ENCODE peak calls at places on chromosomes 3 and 15, in six cellular contexts. L is K562, O is GM12878, P is HepG2, R is A549, B is endothelial cell of umbilical vein. Z is an unnamed sample.

GRCh38 chr3:10401990-10402761 is 81.3 kb upstream of the SEC13 start:
- DNase-seq in P (no peak), R (no peak), B (no peak), L (no peak), O (no peak), Z (no peak)

GRCh38 chr3:113847243-113847642 is 8.7 kb downstream of the GRAMD1C start:
- DNase-seq in L (no peak), O (no peak), R (no peak), B (no peak), P (no peak), Z (no peak)

GRCh38 chr15:100650685-100651084 is 48.3 kb downstream of the ASB7 start:
- DNase-seq in P (no peak), O (no peak), L (peak), R (peak), B (no peak), Z (no peak)

GRCh38 chr3:11530153-11530721 is 113.5 kb downstream of the VGLL4 start:
- DNase-seq in R (no peak), P (peak), B (no peak), O (no peak), L (no peak), Z (no peak)

GRCh38 chr15:65212097-65212496 is 824 bp upstream of the CILP start:
- DNase-seq in L (peak), P (peak), R (peak), B (no peak), O (no peak), Z (peak)

GRCh38 chr15:56752986-56753385 is 19.7 kb upstream of the ZNF280D start:
- DNase-seq in R (no peak), O (no peak), L (no peak), B (no peak), P (no peak), Z (no peak)

GRCh38 chr15:68471552-68471951 is 39.6 kb upstream of the ITGA11 start:
- DNase-seq in P (no peak), O (no peak), R (no peak), L (no peak), B (no peak), Z (no peak)

GRCh38 chr3:129563332-129563731 is 20.4 kb downstream of the H1-8 start:
- DNase-seq in O (no peak), L (no peak), B (no peak), R (no peak), P (no peak), Z (no peak)

GRCh38 chr3:53944019-53944418 is 52.4 kb upstream of the SELENOK start:
- DNase-seq in O (no peak), B (no peak), L (no peak), R (no peak), P (no peak), Z (no peak)

GRCh38 chr3:56775356-56775914 is 26.3 kb downstream of the ARHGEF3 start:
- DNase-seq in B (no peak), O (no peak), L (no peak), R (no peak), P (no peak), Z (no peak)

GRCh38 chr3:27560484-27561056 is 76.4 kb upstream of the SLC4A7 start:
- DNase-seq in P (no peak), R (no peak), B (no peak), O (no peak), L (no peak), Z (peak)

GRCh38 chr15:26051771-26052685 is 188.9 kb upstream of the ATP10A start:
- DNase-seq in R (no peak), L (no peak), B (no peak), O (no peak), P (no peak), Z (no peak)

GRCh38 chr3:128074851-128075515 is 22.7 kb downstream of the SEC61A1 start:
- DNase-seq in B (no peak), R (no peak), P (no peak), O (no peak), L (no peak), Z (no peak)

GRCh38 chr3:64995857-64996564 is 308.2 kb upstream of the ADAMTS9 start:
- DNase-seq in P (peak), L (no peak), B (peak), R (no peak), O (no peak), Z (no peak)

GRCh38 chr3:183260167-183260904 is 7.3 kb downstream of the B3GNT5 start:
- DNase-seq in O (no peak), B (no peak), R (no peak), P (no peak), L (no peak), Z (peak)

GRCh38 chr3:13112521-13113345 is 39.5 kb upstream of the IQSEC1 start:
- DNase-seq in R (no peak), P (no peak), L (no peak), B (no peak), O (no peak), Z (no peak)

GRCh38 chr15:23855260-23855659 is 168.2 kb upstream of the NDN start:
- DNase-seq in P (no peak), R (no peak), O (no peak), B (no peak), L (no peak), Z (no peak)

GRCh38 chr3:188695251-188695650 is 476.5 kb upstream of the TPRG1 start:
- DNase-seq in P (no peak), B (peak), L (no peak), O (no peak), R (no peak), Z (no peak)

GRCh38 chr3:122794779-122795673 is at the start of gene SLC49A4:
- DNase-seq in P (peak), R (peak), B (peak), O (peak), L (peak), Z (peak)

GRCh38 chr15:47551079-47551478 is 166.2 kb upstream of the SEMA6D start:
- DNase-seq in P (no peak), O (no peak), B (peak), L (no peak), R (no peak), Z (no peak)

GRCh38 chr3:43729707-43730399 is 39.1 kb downstream of the ABHD5 start:
- DNase-seq in R (no peak), B (no peak), O (no peak), P (no peak), L (no peak), Z (no peak)

GRCh38 chr3:191244242-191244867 is 45.3 kb downstream of the OSTN start:
- DNase-seq in L (peak), B (peak), R (no peak), P (peak), O (no peak), Z (no peak)

GRCh38 chr15:76565366-76565765 is 228.8 kb downstream of the ISL2 start:
- DNase-seq in B (no peak), R (no peak), P (no peak), O (no peak), L (no peak), Z (no peak)

GRCh38 chr3:45929042-45929679 is 14.1 kb upstream of the CXCR6 start:
- DNase-seq in O (no peak), P (peak), B (peak), L (peak), R (peak), Z (peak)

GRCh38 chr3:51340311-51340829 is 44.7 kb upstream of the MANF start:
- DNase-seq in B (peak), R (peak), P (peak), O (no peak), L (no peak), Z (peak)

GRCh38 chr15:67303490-67304363 is 49.1 kb downstream of the IQCH start:
- DNase-seq in L (peak), P (peak), R (peak), O (peak), B (peak), Z (peak)

GRCh38 chr15:37995461-37996347 is 61.3 kb downstream of the TMCO5A start:
- DNase-seq in P (peak), B (peak), O (peak), L (no peak), R (no peak), Z (peak)

GRCh38 chr15:33226559-33227181 is 32.2 kb upstream of the FMN1 start:
- DNase-seq in B (peak), P (no peak), O (peak), R (peak), L (no peak), Z (peak)

GRCh38 chr15:22265056-22265945 is 185.0 kb downstream of the OR4M2 start:
- DNase-seq in B (no peak), L (no peak), O (no peak), P (no peak), R (no peak), Z (no peak)

GRCh38 chr3:33440328-33440577 is at the start of gene UBP1:
- DNase-seq in O (no peak), P (no peak), L (no peak), B (no peak), R (no peak), Z (no peak)

DNA sequence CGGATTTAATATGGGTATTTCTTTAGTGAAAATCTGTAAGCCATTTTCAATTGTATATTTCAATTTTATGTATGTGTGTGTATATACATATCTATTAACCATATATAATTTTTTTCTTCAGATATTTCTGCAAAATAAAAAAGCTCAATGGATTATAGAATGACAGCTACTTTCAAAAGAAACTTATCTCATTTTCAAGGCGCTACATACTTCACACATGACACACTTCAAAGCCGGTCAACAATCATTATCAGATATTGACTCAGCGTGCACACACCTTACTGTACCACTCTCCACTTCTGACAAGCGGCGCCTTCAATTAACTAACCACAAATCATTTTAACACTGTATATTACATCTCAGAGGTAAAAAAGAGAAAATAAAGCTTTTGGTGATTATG is 39.6 kb downstream of the ATP13A3 start:
- DNase-seq in L (peak), R (no peak), P (peak), B (no peak), O (no peak), Z (no peak)
- TF ChIP-seq CTCF in L (no peak), R (no peak), P (no peak), B (no peak), O (no peak), Z (no peak)

GRCh38 chr3:116614795-116615362 is 94.7 kb upstream of the TUSC7 start:
- DNase-seq in P (peak), O (no peak), L (no peak), B (no peak), R (peak), Z (peak)
- TF ChIP-seq MYC in P (no peak), O (no peak), L (no peak), B (no peak), R (no peak), Z (no peak)

GRCh38 chr3:100708989-100709839 is at the start of gene TFG:
- DNase-seq in P (peak), L (peak), R (peak), B (peak), O (peak), Z (peak)

GRCh38 chr3:100709840-100710235 is 544 bp downstream of the TFG start:
- DNase-seq in R (peak), P (no peak), B (no peak), L (peak), O (no peak), Z (peak)

GRCh38 chr3:100708644-100708988 is 678 bp upstream of the TFG start:
- DNase-seq in P (peak), B (peak), O (no peak), R (no peak), L (no peak), Z (no peak)

GRCh38 chr3:100706365-100706764 is 2.9 kb upstream of the TFG start:
- DNase-seq in R (no peak), L (no peak), P (no peak), B (no peak), O (no peak), Z (no peak)

GRCh38 chr3:100710355-100711198 is 1.3 kb downstream of the TFG start:
- DNase-seq in L (peak), P (peak), B (peak), O (peak), R (peak), Z (peak)
- TF ChIP-seq CTCF in L (peak), P (peak), B (peak), O (peak), R (peak), Z (no peak)

DNA sequence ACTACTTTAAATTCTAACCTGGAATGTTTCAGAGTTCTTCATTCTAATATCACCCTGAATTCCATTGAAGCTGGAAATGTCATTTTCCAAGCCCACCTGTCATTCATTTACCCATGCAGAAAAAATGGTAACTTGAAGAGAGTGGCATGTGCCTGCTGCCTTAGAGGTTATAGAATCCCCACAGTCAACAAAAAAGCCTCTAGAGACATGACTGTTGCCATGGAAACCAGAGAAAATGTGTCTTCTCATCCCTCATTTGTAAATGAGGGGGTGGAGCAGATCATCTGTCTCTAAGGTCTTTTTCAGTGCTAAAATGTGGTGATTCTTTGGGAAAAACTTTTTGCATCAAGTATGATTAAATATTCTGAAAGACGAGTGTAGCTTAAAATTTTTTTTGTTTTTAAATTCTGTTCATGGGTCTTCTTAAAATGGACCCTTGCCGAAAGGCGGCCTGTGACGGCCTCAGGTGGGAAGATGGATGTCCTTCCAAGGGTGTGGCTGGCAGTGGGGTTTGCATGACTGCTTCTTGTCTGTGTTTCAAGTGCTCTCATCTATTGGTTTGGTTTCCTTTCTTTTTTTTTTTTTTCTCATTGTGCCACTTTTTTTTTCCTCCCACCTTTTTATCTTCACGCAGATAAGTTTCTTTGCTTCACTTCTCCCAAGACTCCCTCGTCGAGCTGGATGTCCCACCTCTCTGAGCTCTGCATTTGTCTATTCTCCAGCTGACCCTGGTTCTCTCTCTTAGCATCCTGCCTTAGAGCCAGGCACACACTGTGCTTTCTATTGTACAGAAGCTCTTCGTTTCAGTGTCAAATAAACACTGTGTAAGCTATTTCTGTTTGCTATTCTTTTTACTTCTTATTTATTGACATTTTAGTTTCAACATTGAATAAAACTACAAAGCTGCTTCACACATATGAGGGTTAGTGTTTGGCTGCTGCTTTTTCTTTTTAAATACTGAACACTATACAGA is 23.0 kb downstream of the TPM1 start:
- DNase-seq in B (no peak), O (no peak), R (no peak), L (no peak), P (no peak), Z (no peak)
- TF ChIP-seq MYC in B (no peak), O (no peak), R (no peak), L (no peak), P (no peak), Z (no peak)

GRCh38 chr3:59308001-59308400 is 258.2 kb upstream of the CFAP20DC start:
- DNase-seq in B (no peak), P (no peak), R (no peak), O (no peak), L (no peak), Z (no peak)

GRCh38 chr3:59308684-59309083 is 258.9 kb upstream of the CFAP20DC start:
- DNase-seq in P (no peak), L (no peak), O (no peak), R (no peak), B (no peak), Z (peak)

GRCh38 chr3:59317386-59317785 is 267.6 kb upstream of the CFAP20DC start:
- DNase-seq in L (no peak), O (no peak), B (no peak), P (no peak), R (no peak), Z (no peak)

GRCh38 chr3:59310736-59311135 is 260.9 kb upstream of the CFAP20DC start:
- DNase-seq in R (no peak), B (no peak), L (no peak), P (no peak), O (no peak), Z (no peak)

DNA sequence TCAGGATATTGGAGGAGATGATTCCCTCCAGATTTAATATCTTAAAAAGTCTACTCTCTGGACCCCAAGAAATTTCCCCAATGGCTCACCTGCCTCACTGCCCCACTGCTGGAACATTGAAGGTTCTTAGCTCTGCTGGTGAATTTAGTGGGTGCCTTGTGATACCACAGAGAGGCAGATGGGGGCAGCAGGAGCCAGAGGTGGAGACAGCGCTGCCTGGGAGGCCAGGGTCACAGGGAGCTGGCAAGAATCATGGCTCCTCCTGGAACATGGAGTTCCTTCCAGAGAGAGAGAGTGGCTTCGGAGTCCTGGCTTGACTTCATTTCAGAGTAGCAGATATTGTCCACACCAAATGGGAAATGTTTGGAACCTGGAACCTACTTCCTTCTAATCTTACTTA is 263.5 kb upstream of the CFAP20DC start:
- DNase-seq in O (no peak), B (no peak), R (peak), P (peak), L (peak), Z (peak)
- TF ChIP-seq CTCF in O (peak), B (no peak), R (no peak), P (peak), L (peak), Z (peak)

GRCh38 chr3:42544492-42545283 is 37.1 kb downstream of the SEC22C start:
- DNase-seq in P (peak), R (no peak), O (no peak), B (peak), L (no peak), Z (no peak)
- TF ChIP-seq MYC in P (no peak), R (no peak), O (no peak), B (no peak), L (no peak), Z (no peak)

GRCh38 chr3:104273046-104273649 is 1093.6 kb upstream of the ALCAM start:
- DNase-seq in P (peak), L (no peak), R (no peak), O (no peak), B (peak), Z (peak)
- TF ChIP-seq CTCF in P (peak), L (no peak), R (peak), O (peak), B (peak), Z (peak)

DNA sequence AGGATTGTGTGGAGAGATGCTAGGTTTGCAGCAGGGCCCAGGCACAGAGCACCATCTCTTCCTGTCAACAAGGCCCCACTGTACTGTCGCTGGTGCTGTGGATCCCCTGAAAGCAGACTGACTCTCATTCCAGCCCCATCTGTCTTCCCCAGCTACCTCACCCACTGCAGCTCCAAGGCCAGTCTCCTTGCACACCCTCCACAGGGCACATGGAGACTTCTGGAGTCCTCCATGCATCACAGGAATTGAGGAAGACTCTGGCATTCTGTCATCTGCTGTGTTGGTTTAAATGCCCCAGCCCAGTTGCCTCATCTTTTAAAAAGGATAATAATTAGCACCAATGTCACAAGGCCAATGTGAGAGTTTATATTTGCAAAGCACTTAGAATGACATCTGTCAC is 301.2 kb downstream of the RPLP1 start:
- DNase-seq in B (no peak), L (no peak), O (no peak), P (no peak), R (no peak), Z (no peak)
- TF ChIP-seq MYC in B (no peak), L (no peak), O (no peak), P (no peak), R (no peak), Z (no peak)

GRCh38 chr15:72285402-72285801 is 13.0 kb upstream of the PARP6 start:
- DNase-seq in B (no peak), L (no peak), R (peak), O (no peak), P (no peak), Z (no peak)
- TF ChIP-seq CTCF in B (no peak), L (no peak), R (no peak), O (no peak), P (peak), Z (no peak)

Z was measured in NB4.